ENCODE peak calls at places on chromosomes 6 and 20, in four cellular contexts. S is transverse colon; O is CD4-positive, alpha-beta T cell; E is ovary. N is an unnamed sample.

GRCh38 chr6:43758617-43759050 is 11.4 kb upstream of the VEGFA start:
- DNase-seq in S (no peak), O (no peak), E (no peak), N (no peak)

GRCh38 chr20:45113865-45114264 is 1.1 kb downstream of the WFDC5 start:
- DNase-seq in S (no peak), O (no peak), E (no peak), N (no peak)

GRCh38 chr6:158815379-158815724 is 3.8 kb downstream of the EZR start:
- DNase-seq in S (no peak), O (no peak), E (no peak), N (no peak)

GRCh38 chr6:31729979-31730630 is 1.0 kb upstream of the DDAH2 start:
- DNase-seq in S (peak; percentile 90), O (peak; percentile 45), E (peak; percentile 97), N (peak; percentile 61)

GRCh38 chr20:25083141-25083772 is 1.3 kb upstream of the VSX1 start:
- DNase-seq in S (no peak), O (no peak), E (no peak), N (no peak)

GRCh38 chr6:3231213-3232016 is 4.0 kb upstream of the TUBB2B start:
- DNase-seq in S (peak; percentile 84), O (no peak), E (no peak), N (no peak)

GRCh38 chr6:21882066-21882465 is 288.5 kb downstream of the SOX4 start:
- DNase-seq in S (no peak), O (no peak), E (no peak), N (no peak)

GRCh38 chr20:15579703-15580102 is 993.5 kb downstream of the KIF16B start:
- DNase-seq in S (no peak), O (no peak), E (no peak), N (no peak)

GRCh38 chr20:3330046-3330741 is 77.3 kb downstream of the DNAAF9 start:
- DNase-seq in S (no peak), O (no peak), E (no peak), N (peak; percentile 24)

GRCh38 chr6:35359346-35359743 is 17.0 kb downstream of the PPARD start:
- DNase-seq in S (no peak), O (no peak), E (no peak), N (no peak)

GRCh38 chr6:143513410-143513809 is 1.9 kb upstream of the FUCA2 start:
- DNase-seq in S (peak; percentile 65), O (peak; percentile 15), E (no peak), N (peak; percentile 32)

GRCh38 chr6:148451690-148452089 is 109.1 kb downstream of the SASH1 start:
- DNase-seq in S (peak; percentile 15), O (no peak), E (no peak), N (no peak)

GRCh38 chr20:23915844-23916243 is 36.3 kb upstream of the CST5 start:
- DNase-seq in S (no peak), O (no peak), E (no peak), N (no peak)

GRCh38 chr20:6940052-6940451 is 172.6 kb downstream of the BMP2 start:
- DNase-seq in S (no peak), O (no peak), E (no peak), N (peak; percentile 45)

GRCh38 chr6:34522740-34523139 is 33.4 kb downstream of the SPDEF start:
- DNase-seq in S (no peak), O (no peak), E (no peak), N (no peak)

GRCh38 chr20:47907031-47907670 is 121.9 kb upstream of the SULF2 start:
- DNase-seq in S (no peak), O (no peak), E (no peak), N (no peak)

GRCh38 chr6:157516319-157517026 is 135.5 kb downstream of the ZDHHC14 start:
- DNase-seq in S (no peak), O (no peak), E (no peak), N (no peak)

GRCh38 chr6:25868784-25869183 is 5.3 kb downstream of the SLC17A3 start:
- DNase-seq in S (no peak), O (no peak), E (no peak), N (no peak)

GRCh38 chr6:140071601-140072062 is 697.2 kb upstream of the CITED2 start:
- DNase-seq in S (no peak), O (no peak), E (no peak), N (peak; percentile 52)

GRCh38 chr6:22383016-22383415 is 86.2 kb upstream of the PRL start:
- DNase-seq in S (no peak), O (no peak), E (no peak), N (peak; percentile 9)

GRCh38 chr6:143195349-143195845 is 134.7 kb downstream of the AIG1 start:
- DNase-seq in S (no peak), O (no peak), E (peak; percentile 48), N (no peak)

GRCh38 chr6:30748301-30748769 is 4.0 kb upstream of the IER3 start:
- DNase-seq in S (peak; percentile 64), O (no peak), E (no peak), N (peak; percentile 49)

DNA sequence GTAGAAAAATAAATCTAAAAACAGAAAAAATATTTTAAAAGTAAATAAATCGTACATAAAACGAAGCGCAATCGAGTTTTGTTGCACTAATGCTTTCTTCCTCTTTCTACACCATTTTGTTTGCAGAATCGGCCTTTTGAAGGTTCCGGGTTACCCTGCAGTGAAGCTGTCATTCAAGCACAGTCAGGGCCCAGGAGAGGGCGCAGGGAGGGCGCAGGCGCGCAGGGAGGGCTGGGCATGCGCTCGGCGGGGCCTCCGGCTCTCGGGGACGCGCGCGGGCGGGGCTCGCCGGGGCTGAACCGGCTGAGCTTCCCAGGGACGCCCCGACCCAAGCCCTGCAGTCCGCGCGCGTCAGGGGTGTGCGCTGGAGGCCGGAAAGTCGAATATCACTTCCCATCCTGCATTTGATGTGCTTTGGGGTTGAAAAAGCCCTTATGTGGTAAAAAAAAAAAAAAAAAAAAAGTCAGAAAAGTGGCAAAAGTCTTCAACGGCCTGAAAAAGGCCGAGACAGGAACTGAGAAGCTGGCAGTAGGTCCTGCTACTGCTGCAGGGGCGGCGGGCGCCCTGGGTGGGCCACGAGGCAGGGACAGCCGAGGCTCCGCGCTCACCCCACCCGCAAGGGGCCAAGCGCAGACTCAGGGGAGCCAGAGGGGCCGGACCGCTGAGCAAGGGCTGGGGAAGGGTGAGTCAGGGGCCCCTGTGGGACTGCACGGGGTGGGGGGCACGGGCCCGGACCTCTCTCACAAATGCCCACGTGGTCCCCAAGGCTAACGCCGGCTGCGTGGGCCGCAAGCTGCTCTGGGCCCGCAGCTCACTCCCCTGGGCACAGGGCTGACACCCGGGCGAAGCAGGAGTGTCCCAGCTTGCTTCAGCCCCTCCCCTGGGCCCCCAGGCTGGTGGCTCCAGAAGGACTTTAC is 40.5 kb downstream of the THBS2 start:
- DNase-seq in S (peak; percentile 94), O (peak; percentile 82), E (peak; percentile 93), N (peak; percentile 77)
- TF ChIP-seq CTCF in S (no peak), O (no peak), E (peak; percentile 54), N (no peak)

GRCh38 chr6:42028234-42029061 is 21.9 kb upstream of the TAF8 start:
- DNase-seq in S (no peak), O (no peak), E (no peak), N (peak; percentile 62)
- TF ChIP-seq CTCF in S (no peak), O (no peak), E (no peak), N (no peak)

GRCh38 chr6:17103715-17104114 is 1.9 kb downstream of the STMND1 start:
- DNase-seq in S (no peak), O (no peak), E (no peak), N (peak; percentile 14)
- TF ChIP-seq CTCF in S (peak; percentile 7), O (no peak), E (no peak), N (no peak)

DNA sequence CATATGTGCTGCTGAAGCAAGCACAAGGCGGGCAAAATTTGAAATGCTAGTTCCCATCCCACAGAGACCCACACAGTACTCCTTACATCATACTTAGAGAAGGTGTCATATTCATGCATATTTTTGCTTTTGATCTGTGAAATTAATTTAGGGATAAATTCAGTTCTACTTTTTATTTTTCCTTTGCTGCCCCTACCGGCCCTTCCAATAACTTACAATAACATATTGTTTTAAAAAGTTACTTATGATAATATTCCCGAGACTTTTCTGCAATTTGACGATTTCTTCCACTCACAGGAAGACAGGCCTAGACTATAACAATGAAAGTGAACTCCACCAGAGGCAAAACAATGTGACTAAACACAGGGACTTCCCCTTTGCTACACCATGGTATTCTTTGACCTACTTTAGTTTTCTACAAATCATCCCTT is 35.0 kb downstream of the SESN1 start:
- DNase-seq in S (no peak), O (no peak), E (no peak), N (peak; percentile 71)
- TF ChIP-seq CTCF in S (peak; percentile 14), O (no peak), E (no peak), N (peak; percentile 56)

GRCh38 chr20:56945901-56946300 is 316.8 kb downstream of the TFAP2C start:
- DNase-seq in S (no peak), O (no peak), E (no peak), N (no peak)

GRCh38 chr20:56945057-56945456 is 316.0 kb downstream of the TFAP2C start:
- DNase-seq in S (no peak), O (no peak), E (no peak), N (no peak)

GRCh38 chr20:56953055-56953586 is 313.3 kb downstream of the BMP7 start:
- DNase-seq in S (no peak), O (no peak), E (no peak), N (no peak)

GRCh38 chr20:56952258-56952929 is 314.0 kb downstream of the BMP7 start:
- DNase-seq in S (no peak), O (no peak), E (no peak), N (no peak)

GRCh38 chr20:56949318-56949717 is 317.1 kb downstream of the BMP7 start:
- DNase-seq in S (no peak), O (no peak), E (no peak), N (no peak)
- TF ChIP-seq CTCF in S (no peak), O (no peak), E (no peak), N (no peak)

GRCh38 chr20:57023997-57024396 is 242.4 kb downstream of the BMP7 start:
- DNase-seq in S (no peak), O (no peak), E (no peak), N (no peak)

GRCh38 chr20:57024849-57025248 is 241.6 kb downstream of the BMP7 start:
- DNase-seq in S (no peak), O (no peak), E (no peak), N (no peak)

GRCh38 chr20:57023007-57023406 is 243.4 kb downstream of the BMP7 start:
- DNase-seq in S (no peak), O (no peak), E (no peak), N (no peak)

GRCh38 chr20:57020364-57020763 is 246.1 kb downstream of the BMP7 start:
- DNase-seq in S (no peak), O (no peak), E (no peak), N (no peak)

DNA sequence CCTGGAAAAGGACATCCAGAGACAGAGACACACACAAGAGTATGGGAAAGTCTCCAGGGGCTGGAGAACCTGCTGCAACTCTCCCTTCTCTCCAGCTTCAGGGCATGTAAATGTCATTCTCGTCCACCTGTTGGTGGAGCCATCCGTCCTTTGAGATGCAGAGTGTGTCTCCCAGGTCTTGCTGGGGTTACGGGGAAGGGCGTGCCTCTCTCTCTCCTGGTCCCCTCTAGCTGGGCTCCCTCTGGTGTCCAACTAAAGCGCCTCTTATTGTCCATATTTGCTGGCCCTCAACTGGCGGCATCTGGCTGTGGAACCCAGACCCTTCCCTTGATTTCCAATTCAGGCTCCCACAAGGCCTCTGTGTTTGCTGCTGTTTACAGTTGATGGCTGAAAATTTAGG is 244.1 kb downstream of the BMP7 start:
- DNase-seq in S (no peak), O (no peak), E (no peak), N (no peak)
- TF ChIP-seq CTCF in S (no peak), O (no peak), E (no peak), N (no peak)

N was measured in MCF 10A.